ENCODE peak calls at places on chromosomes 11 and 22, in nine cellular contexts. B is uterus, X is ovary, R is gastrocnemius medialis, W is stomach, Y is right lobe of liver, K is lower leg skin, T is IMR-90, H is A549. P is an unnamed sample.

GRCh38 chr22:47057916-47058585 is 295.6 kb downstream of the TBC1D22A start:
- DNase-seq in H (no peak), X (no peak), B (no peak), K (no peak), W (no peak), Y (no peak), T (no peak), R (no peak), P (no peak)

GRCh38 chr11:10900686-10901415 is 43.0 kb upstream of the ZBED5 start:
- DNase-seq in B (no peak), H (peak), W (no peak), K (no peak), T (peak), Y (no peak), X (no peak), R (peak), P (no peak)

GRCh38 chr11:118998822-118999221 is 884 bp downstream of the CENATAC start:
- DNase-seq in K (no peak), B (no peak), W (peak), T (peak), H (peak), R (no peak), X (no peak), Y (no peak), P (peak)

GRCh38 chr11:65591939-65592814 is 3.4 kb downstream of the KCNK7 start:
- DNase-seq in X (no peak), K (no peak), W (peak), T (peak), H (no peak), Y (peak), R (no peak), B (no peak), P (no peak)

GRCh38 chr11:18523079-18523478 is 3.7 kb downstream of the TSG101 start:
- DNase-seq in X (no peak), Y (no peak), H (no peak), T (no peak), W (no peak), K (no peak), B (no peak), R (no peak), P (no peak)

GRCh38 chr11:554824-555499 is 5.6 kb downstream of the LMNTD2 start:
- DNase-seq in W (peak), R (no peak), T (no peak), Y (peak), K (no peak), X (no peak), H (peak), B (no peak), P (peak)

GRCh38 chr11:46564459-46564858 is 29.4 kb downstream of the AMBRA1 start:
- DNase-seq in B (no peak), K (no peak), X (no peak), H (no peak), T (peak), R (no peak), W (no peak), Y (no peak), P (peak)

GRCh38 chr11:119489087-119489486 is 66.1 kb upstream of the THY1 start:
- DNase-seq in H (no peak), B (no peak), W (no peak), Y (peak), R (no peak), T (no peak), K (no peak), X (no peak), P (no peak)

GRCh38 chr22:40218723-40219294 is 41.1 kb downstream of the TNRC6B start:
- DNase-seq in H (no peak), B (no peak), R (no peak), K (no peak), W (no peak), Y (no peak), X (no peak), T (peak), P (no peak)

GRCh38 chr11:104700609-104701008 is 197.7 kb downstream of the CASP12 start:
- DNase-seq in B (no peak), R (no peak), H (no peak), X (no peak), W (no peak), Y (no peak), T (peak), K (no peak), P (no peak)

GRCh38 chr11:18394928-18395734 is 768 bp downstream of the LDHA start:
- DNase-seq in R (peak), X (peak), W (peak), Y (peak), H (peak), T (peak), B (peak), K (no peak), P (no peak)

GRCh38 chr22:36016656-36017055 is 12.0 kb downstream of the RBFOX2 start:
- DNase-seq in K (no peak), X (no peak), W (no peak), H (no peak), T (no peak), R (no peak), Y (no peak), B (no peak), P (no peak)

GRCh38 chr22:27870234-27871191 is 48.5 kb downstream of the PITPNB start:
- DNase-seq in X (no peak), Y (no peak), K (no peak), H (no peak), B (no peak), W (no peak), T (no peak), R (no peak), P (no peak)

GRCh38 chr22:39313258-39314001 is 6.0 kb downstream of the RPL3 start:
- DNase-seq in X (no peak), Y (no peak), R (no peak), T (no peak), B (no peak), W (no peak), K (no peak), H (no peak), P (no peak)

GRCh38 chr22:31995046-31995445 is 48.0 kb upstream of the SLC5A1 start:
- DNase-seq in W (no peak), X (no peak), H (no peak), K (no peak), Y (no peak), T (no peak), B (no peak), R (no peak), P (no peak)

GRCh38 chr11:113385749-113386148 is 1.8 kb upstream of the ANKK1 start:
- DNase-seq in Y (no peak), B (no peak), K (no peak), W (no peak), R (no peak), X (no peak), T (no peak), H (no peak), P (no peak)

GRCh38 chr22:42932197-42932519 is 75.1 kb upstream of the ARFGAP3 start:
- DNase-seq in H (no peak), Y (no peak), W (no peak), T (no peak), R (no peak), X (no peak), B (no peak), K (no peak), P (no peak)

GRCh38 chr22:42934338-42934737 is 77.3 kb upstream of the ARFGAP3 start:
- DNase-seq in H (no peak), Y (no peak), B (no peak), T (no peak), R (no peak), K (no peak), W (no peak), X (no peak), P (no peak)

GRCh38 chr22:42933783-42934144 is 76.7 kb upstream of the ARFGAP3 start:
- DNase-seq in W (no peak), T (peak), B (no peak), K (no peak), H (peak), R (no peak), X (no peak), Y (no peak), P (peak)

GRCh38 chr22:42931421-42932196 is 74.5 kb upstream of the ARFGAP3 start:
- DNase-seq in T (peak), H (no peak), R (no peak), B (no peak), Y (no peak), X (no peak), W (no peak), K (no peak), P (no peak)

DNA sequence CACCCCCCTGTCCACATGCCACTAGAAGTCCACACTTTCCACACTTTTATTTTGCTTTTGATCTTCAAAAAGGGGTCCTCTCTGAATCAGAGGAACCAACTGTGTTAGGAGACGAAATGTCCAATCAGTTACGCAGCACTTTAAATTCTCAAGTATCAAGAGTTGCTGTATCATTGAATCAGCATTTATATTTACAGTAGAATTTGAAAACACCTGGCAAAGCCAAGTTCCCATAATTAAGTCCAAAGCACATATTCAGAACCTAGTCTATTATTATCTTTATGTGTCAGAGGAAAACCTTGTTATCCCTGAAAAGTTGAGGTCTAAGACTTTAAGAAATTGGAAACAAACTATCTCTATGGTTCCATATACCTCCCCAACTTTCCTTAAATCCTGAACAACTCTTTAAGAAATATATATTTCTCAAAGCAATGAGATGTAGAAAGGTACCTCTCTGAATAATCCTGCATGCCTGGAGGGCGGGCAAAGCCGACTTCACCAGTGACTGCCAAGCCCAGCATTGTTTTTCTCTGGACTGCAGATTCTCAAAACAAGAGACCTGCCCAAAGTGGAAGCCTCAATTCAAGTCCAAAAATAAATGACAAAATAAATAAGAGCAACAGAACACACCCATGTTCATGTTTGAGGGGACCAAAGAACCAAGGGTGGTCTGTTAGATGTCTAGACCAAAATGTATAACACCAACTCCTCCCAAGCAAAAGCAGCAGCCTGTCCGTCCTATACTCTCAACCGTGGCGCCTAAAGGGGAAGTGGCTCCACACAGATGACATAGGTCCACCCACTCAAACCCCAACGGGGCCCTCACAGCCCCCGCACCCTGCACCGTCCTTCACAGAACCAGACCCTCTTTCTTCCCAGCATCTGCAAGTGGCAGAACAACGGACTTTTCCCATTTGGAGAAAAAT is 76.0 kb upstream of the ARFGAP3 start:
- DNase-seq in W (no peak), X (no peak), R (no peak), B (no peak), T (peak), K (no peak), Y (peak), H (no peak), P (no peak)
- TF ChIP-seq POLR2A in W (no peak), X (no peak), R (no peak), B (no peak), T (peak), K (no peak), Y (no peak), H (no peak), P (no peak)

GRCh38 chr11:3810446-3810845 is 2.1 kb downstream of the PGAP2 start:
- DNase-seq in W (no peak), R (no peak), T (no peak), H (no peak), Y (no peak), B (no peak), K (no peak), X (no peak), P (no peak)

GRCh38 chr11:3809624-3809928 is 1.2 kb downstream of the PGAP2 start:
- DNase-seq in X (no peak), K (no peak), B (no peak), Y (no peak), H (no peak), W (no peak), T (no peak), R (no peak), P (no peak)

GRCh38 chr11:3808846-3809623 is 675 bp downstream of the PGAP2 start:
- DNase-seq in R (peak), W (peak), X (no peak), K (no peak), H (peak), Y (peak), B (no peak), T (peak), P (peak)

GRCh38 chr11:3810951-3811350 is 2.6 kb downstream of the PGAP2 start:
- DNase-seq in R (no peak), H (no peak), W (no peak), X (no peak), B (no peak), K (no peak), T (peak), Y (no peak), P (no peak)

GRCh38 chr11:3807856-3808845 is at the start of gene PGAP2:
- DNase-seq in K (peak), T (peak), W (peak), B (peak), R (no peak), Y (peak), X (peak), H (peak), P (peak)
- TF ChIP-seq POLR2A in K (no peak), T (no peak), W (no peak), B (no peak), R (no peak), Y (no peak), X (no peak), H (peak), P (no peak)

GRCh38 chr11:60932605-60933346 is 8.5 kb downstream of the TMEM132A start:
- DNase-seq in B (no peak), H (no peak), T (no peak), Y (no peak), R (no peak), W (no peak), K (no peak), X (no peak), P (no peak)

GRCh38 chr11:60934790-60935605 is 10.7 kb downstream of the TMEM132A start:
- DNase-seq in W (no peak), Y (no peak), X (peak), T (no peak), K (no peak), H (no peak), R (no peak), B (no peak), P (no peak)

GRCh38 chr11:60931897-60932296 is 7.6 kb downstream of the TMEM132A start:
- DNase-seq in H (no peak), X (no peak), T (no peak), B (no peak), K (no peak), Y (no peak), R (no peak), W (no peak), P (no peak)

GRCh38 chr11:60934091-60934789 is 10.0 kb downstream of the TMEM132A start:
- DNase-seq in X (no peak), W (no peak), K (no peak), B (no peak), T (no peak), R (no peak), Y (no peak), H (no peak), P (no peak)

GRCh38 chr11:60933416-60933815 is 9.2 kb downstream of the TMEM132A start:
- DNase-seq in R (no peak), H (no peak), W (no peak), B (no peak), T (no peak), K (no peak), Y (no peak), X (peak), P (no peak)
- TF ChIP-seq POLR2A in R (no peak), H (no peak), W (no peak), B (no peak), T (no peak), K (no peak), Y (no peak), X (no peak), P (no peak)

GRCh38 chr22:23716811-23717801 is 26.3 kb downstream of the RGL4 start:
- DNase-seq in W (peak), T (peak), K (peak), B (peak), H (peak), R (peak), X (peak), Y (peak), P (peak)
- TF ChIP-seq POLR2A in W (no peak), T (peak), K (no peak), B (peak), H (peak), R (peak), X (peak), Y (peak), P (peak)

DNA sequence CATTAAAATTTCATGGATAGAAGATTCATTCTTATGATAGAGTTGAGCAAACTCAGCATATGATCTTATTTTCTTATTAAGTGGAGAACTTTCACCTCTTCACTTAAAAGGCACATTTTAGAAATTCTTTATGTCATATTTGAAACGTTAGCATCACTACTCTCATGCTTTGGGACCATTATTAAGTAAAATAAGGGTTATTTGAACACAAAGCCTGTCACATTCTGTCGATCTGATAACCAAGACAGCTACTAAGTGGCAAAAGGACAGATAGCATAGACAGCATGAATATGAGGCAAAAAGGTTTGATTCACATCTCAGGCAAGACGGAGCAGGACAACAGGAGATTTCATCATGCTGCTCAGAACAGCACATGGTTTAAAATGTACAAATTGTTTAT is 247.6 kb upstream of the ANO3 start:
- DNase-seq in T (no peak), X (no peak), K (no peak), W (no peak), R (no peak), H (no peak), B (no peak), Y (no peak), P (no peak)
- TF ChIP-seq POLR2A in T (no peak), X (no peak), K (no peak), W (no peak), R (no peak), H (no peak), B (no peak), Y (no peak), P (no peak)

DNA sequence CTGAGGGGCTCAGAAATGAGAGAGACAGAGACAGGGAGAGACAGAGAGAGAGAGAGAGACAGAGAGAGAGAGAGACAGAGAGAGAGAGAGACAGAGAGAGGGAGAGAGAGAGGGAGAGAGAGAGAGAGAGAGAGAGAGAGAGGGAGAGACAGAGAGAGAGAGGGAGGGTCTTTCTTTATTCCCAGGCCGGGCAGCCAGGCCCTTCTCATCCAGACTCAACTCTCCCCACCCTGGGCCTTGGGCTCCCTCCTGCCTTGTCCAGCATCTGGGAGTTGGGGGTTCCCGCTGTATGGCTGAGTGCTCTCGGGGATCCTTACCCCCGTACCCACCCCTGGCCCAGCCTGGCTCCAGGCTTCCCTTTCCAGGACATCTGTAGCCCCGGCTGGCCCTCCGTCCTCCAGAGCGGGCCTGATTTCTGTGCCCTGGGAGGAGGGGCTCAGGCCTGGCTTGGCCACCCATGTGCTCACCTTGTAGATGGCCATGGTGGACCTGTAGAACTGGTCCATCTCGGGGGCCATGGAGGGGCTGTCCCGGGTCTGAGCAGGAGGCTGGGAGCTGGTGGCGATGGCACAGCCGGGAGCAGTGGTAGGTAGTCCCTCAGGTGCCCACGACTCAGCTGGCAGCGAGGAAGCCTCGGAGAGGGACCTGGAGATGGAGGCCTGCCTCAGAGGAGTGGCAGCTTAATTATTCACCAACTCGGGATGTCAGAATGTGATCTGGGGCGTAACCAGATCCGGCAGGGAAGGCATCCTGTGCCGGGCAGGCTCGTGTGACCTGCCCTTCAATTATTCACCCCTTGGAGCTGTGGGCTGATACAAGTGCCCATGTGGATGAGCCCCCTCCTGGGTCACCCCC is at the start of gene BAIAP2L2:
- DNase-seq in R (no peak), W (peak), Y (peak), K (no peak), T (no peak), H (peak), B (no peak), X (no peak), P (no peak)
- TF ChIP-seq POLR2A in R (no peak), W (no peak), Y (no peak), K (no peak), T (no peak), H (no peak), B (no peak), X (no peak), P (no peak)

GRCh38 chr11:61971177-61972111 is 4.0 kb upstream of the FTH1 start:
- DNase-seq in W (peak), H (peak), T (peak), K (peak), R (peak), X (peak), B (peak), Y (peak), P (peak)
- TF ChIP-seq POLR2A in W (no peak), H (no peak), T (no peak), K (no peak), R (peak), X (peak), B (peak), Y (peak), P (no peak)

GRCh38 chr11:111977141-111978027 is 40.2 kb downstream of the DIXDC1 start:
- DNase-seq in W (peak), R (peak), Y (peak), K (peak), H (no peak), T (no peak), B (peak), X (peak), P (peak)

GRCh38 chr11:111978028-111978771 is 41.1 kb downstream of the DIXDC1 start:
- DNase-seq in B (peak), K (peak), X (peak), H (no peak), Y (no peak), W (no peak), T (peak), R (peak), P (peak)

GRCh38 chr11:111975076-111975806 is 38.1 kb downstream of the DIXDC1 start:
- DNase-seq in R (no peak), W (no peak), Y (no peak), H (peak), T (no peak), K (no peak), B (no peak), X (no peak), P (no peak)

GRCh38 chr11:111976119-111976518 is 39.0 kb downstream of the DIXDC1 start:
- DNase-seq in W (no peak), Y (no peak), H (no peak), B (no peak), T (no peak), X (no peak), R (no peak), K (no peak), P (no peak)

GRCh38 chr11:111976614-111977140 is 39.5 kb downstream of the DIXDC1 start:
- DNase-seq in B (peak), T (no peak), Y (no peak), H (no peak), R (no peak), K (no peak), W (no peak), X (peak), P (no peak)
- TF ChIP-seq POLR2A in B (peak), T (no peak), Y (no peak), H (no peak), R (no peak), K (no peak), W (no peak), X (no peak), P (no peak)